ENCODE peak calls at places on chromosomes 5 and 9, in five cellular contexts. B is CD4-positive, alpha-beta T cell; S is mammary epithelial cell; P is K562; H is heart left ventricle. Z is an unnamed sample. For H3K9me3, the result is how much of the 10 kb centered on the place peaks cover.

GRCh38 chr5:32058101-32058500 is 116.0 kb downstream of the GOLPH3 start:
- DNase-seq in P (no peak), H (no peak), B (no peak), S (peak), Z (no peak)

GRCh38 chr9:70044450-70045307 is 1.0 kb downstream of the MAMDC2 start:
- DNase-seq in P (peak), S (peak), B (no peak), H (no peak), Z (no peak)

GRCh38 chr5:109694451-109694891 is 4.7 kb downstream of the MAN2A1 start:
- DNase-seq in H (no peak), B (no peak), P (no peak), S (peak), Z (no peak)

GRCh38 chr5:10631597-10631996 is 67.7 kb downstream of the ANKRD33B start:
- DNase-seq in B (no peak), H (no peak), S (no peak), P (no peak), Z (no peak)

GRCh38 chr9:37972346-37972745 is 68.4 kb upstream of the SLC25A51 start:
- DNase-seq in B (no peak), P (no peak), S (peak), H (peak), Z (no peak)

GRCh38 chr5:142114686-142115085 is 6.1 kb downstream of the NDFIP1 start:
- DNase-seq in H (no peak), S (no peak), P (no peak), B (no peak), Z (no peak)

GRCh38 chr9:94553029-94553938 is 1.6 kb upstream of the PCAT7 start:
- DNase-seq in P (no peak), H (no peak), B (no peak), S (no peak), Z (no peak)

GRCh38 chr9:5869315-5870019 is 21.2 kb upstream of the MLANA start:
- DNase-seq in H (no peak), S (no peak), B (no peak), P (peak), Z (no peak)

GRCh38 chr5:169251685-169252084 is 49.3 kb downstream of the SLIT3 start:
- DNase-seq in P (no peak), B (no peak), S (no peak), H (no peak), Z (no peak)

GRCh38 chr9:134968823-134969090 is 51.0 kb upstream of the FCN1 start:
- DNase-seq in B (no peak), P (no peak), S (no peak), H (no peak), Z (no peak)

GRCh38 chr5:88555658-88556057 is 287.0 kb upstream of the TMEM161B start:
- DNase-seq in P (no peak), B (no peak), S (no peak), H (no peak), Z (no peak)

GRCh38 chr5:124790261-124790894 is 43.9 kb upstream of the ZNF608 start:
- DNase-seq in P (no peak), B (no peak), H (no peak), S (peak), Z (no peak)

GRCh38 chr5:67770431-67771025 is 445.0 kb upstream of the PIK3R1 start:
- DNase-seq in H (no peak), S (peak), P (no peak), B (no peak), Z (no peak)

GRCh38 chr5:60960591-60960990 is 15.6 kb downstream of the NDUFAF2 start:
- DNase-seq in S (no peak), P (peak), B (no peak), H (no peak), Z (no peak)
- TF ChIP-seq CTCF in S (peak), P (peak), B (peak), H (peak), Z (no peak)

GRCh38 chr5:179089502-179089901 is 29.3 kb downstream of the ZNF354C start:
- DNase-seq in P (no peak), B (no peak), S (no peak), H (no peak), Z (no peak)
- H3K9me3 ChIP-seq in P (under half), B (half or more), S (under half), H (half or more), Z (under half)

DNA sequence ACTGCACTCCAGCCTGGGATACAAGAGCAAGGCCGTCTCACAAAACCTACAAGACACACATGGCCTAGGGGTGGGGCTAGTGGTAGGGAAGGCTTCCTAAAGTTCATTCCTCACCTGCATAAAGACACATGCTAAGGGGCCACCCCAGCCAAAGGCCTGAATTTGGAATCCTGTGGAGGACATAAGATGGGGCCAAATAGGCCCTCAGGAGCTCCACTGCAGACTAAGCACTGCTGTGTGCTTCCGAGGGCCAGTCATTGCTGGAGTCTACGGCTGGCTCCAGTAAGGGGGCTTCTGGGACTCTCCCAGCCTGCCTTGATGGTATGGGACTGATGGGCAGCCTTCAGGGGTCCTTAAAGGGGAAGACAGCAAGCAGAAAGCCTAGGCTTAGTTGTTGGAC is 5.7 kb downstream of the NOP16 start:
- DNase-seq in P (no peak), S (no peak), H (no peak), B (no peak), Z (no peak)
- H3K27ac ChIP-seq in P (no peak), S (no peak), H (peak), B (no peak), Z (no peak)

DNA sequence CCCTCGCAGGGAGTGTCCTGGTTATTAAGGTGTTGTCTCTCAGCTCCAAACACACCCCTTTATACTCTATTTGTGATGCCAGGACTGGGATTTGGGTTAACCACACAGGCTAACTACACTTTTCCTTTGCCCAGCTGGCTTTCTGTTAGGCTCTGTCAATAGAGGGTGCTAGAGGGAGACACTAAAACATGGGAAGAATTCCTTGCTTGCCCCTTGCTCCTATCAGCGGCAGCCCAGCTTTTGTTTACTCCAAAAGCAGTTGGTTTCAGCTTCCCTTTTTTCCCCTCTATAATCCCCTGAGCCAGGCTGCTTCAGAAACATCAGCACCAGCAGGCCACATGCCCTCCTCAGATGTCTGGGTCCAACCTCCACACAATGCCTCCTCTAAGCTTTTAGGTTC is 297.1 kb downstream of the KCTD16 start:
- DNase-seq in P (no peak), B (no peak), S (peak), H (peak), Z (no peak)
- TF ChIP-seq CTCF in P (no peak), B (no peak), S (peak), H (peak), Z (no peak)

GRCh38 chr5:4553130-4553529 is 587.0 kb upstream of the ADAMTS16 start:
- DNase-seq in H (no peak), B (no peak), P (no peak), S (no peak), Z (no peak)
- H3K9me3 ChIP-seq in H (under half), B (under half), P (under half), S (under half), Z (under half)

DNA sequence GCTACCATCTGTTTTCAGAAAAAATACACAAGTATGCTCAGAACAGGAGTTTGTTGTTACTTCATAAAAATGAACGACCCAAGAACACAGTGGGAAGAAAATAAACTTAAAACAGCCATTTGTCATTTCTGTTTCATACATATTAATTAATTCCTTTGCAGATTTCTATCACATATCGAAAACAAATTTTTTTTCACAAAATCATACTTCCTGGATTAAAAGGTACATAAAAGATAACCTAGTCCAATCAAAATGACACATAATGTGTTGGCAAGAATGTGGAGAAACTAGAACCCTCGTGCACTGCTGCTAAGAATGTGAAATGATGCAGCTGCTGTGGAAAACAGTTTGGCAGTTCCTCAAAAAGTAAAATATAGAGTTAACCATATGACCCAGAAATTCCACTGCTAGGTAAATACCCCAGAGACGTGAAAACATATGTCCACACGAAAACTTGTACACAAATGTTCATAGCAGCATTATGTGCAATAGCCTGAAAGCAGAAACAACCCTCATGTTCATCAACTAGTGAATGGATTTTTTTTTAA is 46.0 kb downstream of the MYO10 start:
- DNase-seq in B (no peak), H (no peak), P (no peak), S (no peak), Z (no peak)
- H3K27ac ChIP-seq in B (no peak), H (no peak), P (no peak), S (peak), Z (no peak)

Z was measured in lung.